ENCODE peak calls at places on chromosomes 6 and 20, in four cellular contexts. S is SJSA1, C is GM20000, Q is upper lobe of right lung. K is an unnamed sample.
A peak's percentile ranks its signal among the peaks of the same experiment; 100 is the strongest.

GRCh38 chr20:59724457-59725366 is 120.4 kb downstream of the PHACTR3 start:
- DNase-seq in C (no peak), Q (peak; percentile 46), S (no peak), K (no peak)

GRCh38 chr6:37691904-37692806 is 5.5 kb downstream of the MDGA1 start:
- DNase-seq in C (peak; percentile 86), Q (peak; percentile 85), S (peak; percentile 73), K (peak; percentile 74)

GRCh38 chr6:116352515-116353471 is 18.0 kb upstream of the DSE start:
- DNase-seq in C (no peak), S (peak; percentile 35), Q (no peak), K (no peak)

GRCh38 chr6:37777272-37777736 is 42.2 kb upstream of the ZFAND3 start:
- DNase-seq in S (no peak), C (no peak), Q (no peak), K (no peak)

GRCh38 chr6:100176321-100176950 is 182.4 kb upstream of the MCHR2 start:
- DNase-seq in S (no peak), Q (no peak), C (no peak), K (peak; percentile 3)

GRCh38 chr6:29818892-29819291 is 8.7 kb upstream of the HLA-G start:
- DNase-seq in Q (no peak), S (no peak), C (no peak), K (no peak)

GRCh38 chr6:156933201-156934053 is 156.2 kb downstream of the ARID1B start:
- DNase-seq in S (no peak), C (no peak), Q (peak; percentile 77), K (no peak)

GRCh38 chr6:38058022-38058421 is 238.5 kb downstream of the ZFAND3 start:
- DNase-seq in C (no peak), Q (no peak), S (no peak), K (peak; percentile 83)

GRCh38 chr6:4607026-4607704 is 169.0 kb upstream of the CDYL start:
- DNase-seq in S (peak; percentile 45), Q (no peak), C (no peak), K (peak; percentile 68)

GRCh38 chr6:36444470-36444869 is 1.7 kb downstream of the KCTD20 start:
- DNase-seq in S (no peak), Q (no peak), C (no peak), K (peak; percentile 31)

GRCh38 chr20:6265204-6265904 is 142.5 kb upstream of the FERMT1 start:
- DNase-seq in C (peak; percentile 17), Q (no peak), S (peak; percentile 24), K (peak; percentile 59)

GRCh38 chr20:48463916-48464315 is 363.9 kb downstream of the PREX1 start:
- DNase-seq in Q (no peak), C (no peak), S (no peak), K (no peak)

GRCh38 chr20:36497856-36498255 is 43.5 kb upstream of the MYL9 start:
- DNase-seq in S (peak; percentile 62), Q (no peak), C (no peak), K (no peak)

GRCh38 chr6:170033666-170034065 is 257.2 kb downstream of the DLL1 start:
- DNase-seq in S (no peak), C (no peak), Q (peak; percentile 44), K (no peak)

GRCh38 chr20:53676519-53676822 is 82.8 kb upstream of the ZNF217 start:
- DNase-seq in S (no peak), Q (no peak), C (no peak), K (no peak)

GRCh38 chr6:16286151-16286522 is 47.8 kb downstream of the GMPR start:
- DNase-seq in S (no peak), Q (no peak), C (peak; percentile 77), K (no peak)

GRCh38 chr20:199996-200395 is 10.5 kb upstream of the DEFB128 start:
- DNase-seq in Q (no peak), S (no peak), C (no peak), K (no peak)

GRCh38 chr20:35093245-35093884 is 758 bp upstream of the TRPC4AP start:
- DNase-seq in Q (no peak), C (no peak), S (peak; percentile 54), K (peak; percentile 88)

GRCh38 chr6:87139236-87139635 is 16.1 kb upstream of the ZNF292 start:
- DNase-seq in S (peak; percentile 29), Q (no peak), C (peak; percentile 63), K (peak; percentile 61)

GRCh38 chr6:1267057-1267732 is 44.7 kb upstream of the FOXQ1 start:
- DNase-seq in Q (no peak), S (peak; percentile 74), C (no peak), K (peak; percentile 80)

GRCh38 chr6:108961985-108962384 is 113.8 kb downstream of the ARMC2 start:
- DNase-seq in C (no peak), S (peak; percentile 13), Q (no peak), K (no peak)

GRCh38 chr20:50023116-50023802 is 40.5 kb downstream of the SNAI1 start:
- DNase-seq in Q (no peak), C (no peak), S (no peak), K (no peak)

GRCh38 chr6:38113810-38114577 is 294.5 kb downstream of the ZFAND3 start:
- DNase-seq in C (no peak), Q (no peak), S (no peak), K (no peak)

GRCh38 chr6:145147559-145147958 is 587.8 kb downstream of the EPM2A start:
- DNase-seq in Q (no peak), S (no peak), C (no peak), K (peak; percentile 28)